ENCODE peak calls at places on chromosomes 2 and 18, in eight cellular contexts. One of them, this sample, is unnamed.

GRCh38 chr2:171957061-171957460 is 34.8 kb downstream of the HAT1 start:
- DNase-seq in cardiac muscle cell: peak; percentile 38
- DNase-seq in fibroblast of lung: no peak
- DNase-seq in GM23248: peak; percentile 42
- DNase-seq in PC-3: peak; percentile 44
- DNase-seq in H1: no peak
- DNase-seq in heart left ventricle: no peak
- DNase-seq in uterus: no peak
- DNase-seq in this sample: no peak

GRCh38 chr2:239143858-239144712 is 256.7 kb downstream of the HDAC4 start:
- DNase-seq in heart left ventricle: no peak
- DNase-seq in H1: peak; percentile 72
- DNase-seq in PC-3: peak; percentile 25
- DNase-seq in uterus: no peak
- DNase-seq in cardiac muscle cell: peak; percentile 58
- DNase-seq in fibroblast of lung: peak; percentile 45
- DNase-seq in GM23248: peak; percentile 69
- DNase-seq in this sample: peak; percentile 61

GRCh38 chr2:147390475-147390874 is 454.4 kb upstream of the ACVR2A start:
- DNase-seq in GM23248: no peak
- DNase-seq in uterus: no peak
- DNase-seq in H1: no peak
- DNase-seq in cardiac muscle cell: no peak
- DNase-seq in heart left ventricle: no peak
- DNase-seq in PC-3: no peak
- DNase-seq in fibroblast of lung: no peak
- DNase-seq in this sample: no peak

GRCh38 chr18:55252053-55252675 is 292.9 kb upstream of the CCDC68 start:
- DNase-seq in heart left ventricle: no peak
- DNase-seq in fibroblast of lung: no peak
- DNase-seq in PC-3: no peak
- DNase-seq in H1: no peak
- DNase-seq in cardiac muscle cell: no peak
- DNase-seq in uterus: no peak
- DNase-seq in GM23248: peak; percentile 37
- DNase-seq in this sample: no peak

GRCh38 chr2:223797073-223797472 is 40.3 kb downstream of the AP1S3 start:
- DNase-seq in GM23248: no peak
- DNase-seq in heart left ventricle: no peak
- DNase-seq in fibroblast of lung: peak; percentile 88
- DNase-seq in H1: no peak
- DNase-seq in uterus: no peak
- DNase-seq in PC-3: peak; percentile 94
- DNase-seq in cardiac muscle cell: no peak
- DNase-seq in this sample: no peak

GRCh38 chr18:48022531-48023330 is 92.3 kb upstream of the SMAD2 start:
- DNase-seq in fibroblast of lung: peak; percentile 58
- DNase-seq in PC-3: peak; percentile 73
- DNase-seq in uterus: no peak
- DNase-seq in heart left ventricle: no peak
- DNase-seq in GM23248: peak; percentile 76
- DNase-seq in cardiac muscle cell: peak; percentile 85
- DNase-seq in H1: no peak
- DNase-seq in this sample: peak; percentile 37

GRCh38 chr18:13530215-13530878 is 196.0 kb downstream of the FAM210A start:
- DNase-seq in heart left ventricle: no peak
- DNase-seq in fibroblast of lung: no peak
- DNase-seq in uterus: no peak
- DNase-seq in H1: no peak
- DNase-seq in cardiac muscle cell: no peak
- DNase-seq in GM23248: no peak
- DNase-seq in PC-3: no peak
- DNase-seq in this sample: no peak

GRCh38 chr2:39146630-39147029 is 25.8 kb upstream of the SOS1 start:
- DNase-seq in GM23248: no peak
- DNase-seq in PC-3: no peak
- DNase-seq in fibroblast of lung: no peak
- DNase-seq in cardiac muscle cell: no peak
- DNase-seq in heart left ventricle: no peak
- DNase-seq in H1: no peak
- DNase-seq in uterus: no peak
- DNase-seq in this sample: no peak

GRCh38 chr2:59233910-59234309 is 992.8 kb upstream of the FANCL start:
- DNase-seq in PC-3: no peak
- DNase-seq in H1: no peak
- DNase-seq in fibroblast of lung: no peak
- DNase-seq in uterus: no peak
- DNase-seq in cardiac muscle cell: no peak
- DNase-seq in GM23248: no peak
- DNase-seq in heart left ventricle: no peak
- DNase-seq in this sample: no peak

GRCh38 chr2:239184179-239184578 is 216.6 kb downstream of the HDAC4 start:
- DNase-seq in GM23248: no peak
- DNase-seq in fibroblast of lung: no peak
- DNase-seq in PC-3: no peak
- DNase-seq in heart left ventricle: no peak
- DNase-seq in cardiac muscle cell: no peak
- DNase-seq in H1: no peak
- DNase-seq in uterus: no peak
- DNase-seq in this sample: no peak

GRCh38 chr18:79786781-79787526 is 10.8 kb upstream of the KCNG2 start:
- DNase-seq in heart left ventricle: peak; percentile 17
- DNase-seq in uterus: no peak
- DNase-seq in PC-3: no peak
- DNase-seq in GM23248: peak; percentile 59
- DNase-seq in H1: peak; percentile 41
- DNase-seq in fibroblast of lung: no peak
- DNase-seq in cardiac muscle cell: no peak
- DNase-seq in this sample: no peak

GRCh38 chr18:30903566-30903965 is 139.0 kb downstream of the DSC3 start:
- DNase-seq in PC-3: peak; percentile 93
- DNase-seq in H1: no peak
- DNase-seq in uterus: no peak
- DNase-seq in GM23248: peak; percentile 0
- DNase-seq in fibroblast of lung: peak; percentile 90
- DNase-seq in heart left ventricle: no peak
- DNase-seq in cardiac muscle cell: no peak
- DNase-seq in this sample: no peak

GRCh38 chr2:44707945-44708645 is 233.4 kb upstream of the SIX3 start:
- DNase-seq in H1: no peak
- DNase-seq in fibroblast of lung: no peak
- DNase-seq in PC-3: peak; percentile 46
- DNase-seq in uterus: no peak
- DNase-seq in heart left ventricle: no peak
- DNase-seq in cardiac muscle cell: peak; percentile 23
- DNase-seq in GM23248: no peak
- DNase-seq in this sample: no peak

GRCh38 chr2:229910832-229911412 is 10.9 kb downstream of the TRIP12 start:
- DNase-seq in H1: no peak
- DNase-seq in uterus: no peak
- DNase-seq in cardiac muscle cell: peak; percentile 59
- DNase-seq in fibroblast of lung: no peak
- DNase-seq in PC-3: peak; percentile 20
- DNase-seq in heart left ventricle: no peak
- DNase-seq in GM23248: peak; percentile 22
- DNase-seq in this sample: no peak

GRCh38 chr2:179612591-179613298 is 248.7 kb downstream of the ZNF385B start:
- DNase-seq in fibroblast of lung: peak; percentile 22
- DNase-seq in PC-3: no peak
- DNase-seq in GM23248: peak; percentile 30
- DNase-seq in heart left ventricle: no peak
- DNase-seq in cardiac muscle cell: no peak
- DNase-seq in H1: no peak
- DNase-seq in uterus: no peak
- DNase-seq in this sample: no peak

GRCh38 chr2:132621131-132621875 is 48.7 kb downstream of the LYPD1 start:
- DNase-seq in heart left ventricle: peak; percentile 42
- DNase-seq in cardiac muscle cell: no peak
- DNase-seq in fibroblast of lung: no peak
- DNase-seq in GM23248: no peak
- DNase-seq in PC-3: no peak
- DNase-seq in uterus: no peak
- DNase-seq in H1: no peak
- DNase-seq in this sample: no peak

GRCh38 chr2:121454549-121455090 is 76.1 kb upstream of the RNU4ATAC start:
- DNase-seq in fibroblast of lung: no peak
- DNase-seq in GM23248: peak; percentile 26
- DNase-seq in PC-3: no peak
- DNase-seq in H1: no peak
- DNase-seq in uterus: no peak
- DNase-seq in cardiac muscle cell: no peak
- DNase-seq in heart left ventricle: no peak
- DNase-seq in this sample: no peak

DNA sequence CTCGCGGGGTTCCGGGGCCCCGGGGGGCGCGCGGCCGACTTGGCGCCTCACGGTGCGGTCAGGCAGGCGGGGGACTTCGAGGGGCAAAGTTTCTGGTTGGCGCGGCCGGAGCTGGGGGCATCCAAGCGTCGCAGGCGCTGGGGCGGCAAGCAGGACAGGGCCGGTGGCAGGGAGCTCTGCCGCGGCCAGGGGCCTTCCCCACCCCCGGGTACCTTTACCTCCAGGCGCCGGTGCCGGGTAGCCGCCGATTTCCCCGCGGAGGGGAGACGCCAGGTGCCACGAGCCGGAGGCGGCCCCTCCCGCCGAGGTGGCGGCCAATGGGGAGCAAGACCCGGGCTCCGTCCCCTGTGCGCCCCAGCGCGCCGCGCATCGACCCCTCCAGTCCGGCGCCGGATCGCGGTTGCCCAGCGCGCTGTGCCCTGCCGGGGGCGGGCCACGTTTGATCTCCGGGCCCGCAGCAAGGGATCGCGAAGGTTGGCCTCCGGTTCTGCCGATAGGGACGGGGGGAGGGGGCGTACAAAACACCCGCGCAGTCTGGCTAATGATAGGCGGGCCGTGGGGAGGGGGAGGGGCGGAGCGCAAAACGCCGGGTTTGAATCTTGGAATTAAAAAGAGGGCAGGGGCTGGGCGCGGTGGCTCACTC is at the start of gene ST8SIA5:
- DNase-seq in uterus: no peak
- DNase-seq in heart left ventricle: peak; percentile 62
- DNase-seq in PC-3: no peak
- DNase-seq in H1: peak; percentile 88
- DNase-seq in GM23248: peak; percentile 18
- DNase-seq in cardiac muscle cell: peak; percentile 47
- DNase-seq in fibroblast of lung: no peak
- DNase-seq in this sample: no peak
- H3K4me1 ChIP-seq in uterus: no peaks in the 10 kb centered on the region
- H3K4me1 ChIP-seq in heart left ventricle: peaks cover 25% of the 10 kb centered on the region
- H3K4me1 ChIP-seq in PC-3: no peaks in the 10 kb centered on the region
- H3K4me1 ChIP-seq in H1: peaks cover 12% of the 10 kb centered on the region
- H3K4me1 ChIP-seq in GM23248: no peaks in the 10 kb centered on the region
- H3K4me1 ChIP-seq in cardiac muscle cell: peaks cover 8% of the 10 kb centered on the region
- H3K4me1 ChIP-seq in fibroblast of lung: no peaks in the 10 kb centered on the region
- H3K4me1 ChIP-seq in this sample: no peaks in the 10 kb centered on the region

GRCh38 chr2:64399521-64399920 is 54.4 kb upstream of the LGALSL start:
- DNase-seq in GM23248: no peak
- DNase-seq in fibroblast of lung: no peak
- DNase-seq in cardiac muscle cell: no peak
- DNase-seq in heart left ventricle: no peak
- DNase-seq in H1: no peak
- DNase-seq in PC-3: no peak
- DNase-seq in uterus: no peak
- DNase-seq in this sample: no peak

GRCh38 chr2:64402876-64403275 is 51.1 kb upstream of the LGALSL start:
- DNase-seq in H1: no peak
- DNase-seq in fibroblast of lung: peak; percentile 26
- DNase-seq in PC-3: peak; percentile 57
- DNase-seq in cardiac muscle cell: no peak
- DNase-seq in heart left ventricle: no peak
- DNase-seq in GM23248: peak; percentile 32
- DNase-seq in uterus: no peak
- DNase-seq in this sample: no peak

GRCh38 chr2:64400103-64400728 is 53.7 kb upstream of the LGALSL start:
- DNase-seq in cardiac muscle cell: peak; percentile 18
- DNase-seq in fibroblast of lung: no peak
- DNase-seq in GM23248: peak; percentile 18
- DNase-seq in heart left ventricle: no peak
- DNase-seq in H1: no peak
- DNase-seq in uterus: no peak
- DNase-seq in PC-3: peak; percentile 80
- DNase-seq in this sample: no peak

GRCh38 chr2:64401501-64401880 is 52.5 kb upstream of the LGALSL start:
- DNase-seq in GM23248: no peak
- DNase-seq in cardiac muscle cell: peak; percentile 59
- DNase-seq in uterus: no peak
- DNase-seq in fibroblast of lung: no peak
- DNase-seq in H1: no peak
- DNase-seq in PC-3: peak; percentile 9
- DNase-seq in heart left ventricle: no peak
- DNase-seq in this sample: no peak

GRCh38 chr2:64400733-64401500 is 53.0 kb upstream of the LGALSL start:
- DNase-seq in PC-3: peak; percentile 72
- DNase-seq in H1: no peak
- DNase-seq in fibroblast of lung: no peak
- DNase-seq in heart left ventricle: no peak
- DNase-seq in cardiac muscle cell: no peak
- DNase-seq in uterus: no peak
- DNase-seq in GM23248: no peak
- DNase-seq in this sample: no peak
- H3K4me1 ChIP-seq in PC-3: peaks cover 61% of the 10 kb centered on the region
- H3K4me1 ChIP-seq in H1: peaks cover 31% of the 10 kb centered on the region
- H3K4me1 ChIP-seq in fibroblast of lung: peaks cover 17% of the 10 kb centered on the region
- H3K4me1 ChIP-seq in heart left ventricle: peaks cover 40% of the 10 kb centered on the region
- H3K4me1 ChIP-seq in cardiac muscle cell: peaks cover 36% of the 10 kb centered on the region
- H3K4me1 ChIP-seq in uterus: no peaks in the 10 kb centered on the region
- H3K4me1 ChIP-seq in GM23248: peaks cover 23% of the 10 kb centered on the region
- H3K4me1 ChIP-seq in this sample: no peaks in the 10 kb centered on the region

GRCh38 chr2:215419769-215420470 is 15.9 kb downstream of the FN1 start:
- DNase-seq in GM23248: no peak
- DNase-seq in uterus: no peak
- DNase-seq in fibroblast of lung: no peak
- DNase-seq in cardiac muscle cell: no peak
- DNase-seq in H1: no peak
- DNase-seq in heart left ventricle: no peak
- DNase-seq in PC-3: peak; percentile 47
- DNase-seq in this sample: no peak
- H3K4me1 ChIP-seq in GM23248: peaks cover 77% of the 10 kb centered on the region
- H3K4me1 ChIP-seq in uterus: no peaks in the 10 kb centered on the region
- H3K4me1 ChIP-seq in fibroblast of lung: peaks cover 9% of the 10 kb centered on the region
- H3K4me1 ChIP-seq in cardiac muscle cell: peaks cover 18% of the 10 kb centered on the region
- H3K4me1 ChIP-seq in H1: no peaks in the 10 kb centered on the region
- H3K4me1 ChIP-seq in heart left ventricle: peaks cover 3% of the 10 kb centered on the region
- H3K4me1 ChIP-seq in PC-3: peaks cover 15% of the 10 kb centered on the region
- H3K4me1 ChIP-seq in this sample: peaks cover 3% of the 10 kb centered on the region

DNA sequence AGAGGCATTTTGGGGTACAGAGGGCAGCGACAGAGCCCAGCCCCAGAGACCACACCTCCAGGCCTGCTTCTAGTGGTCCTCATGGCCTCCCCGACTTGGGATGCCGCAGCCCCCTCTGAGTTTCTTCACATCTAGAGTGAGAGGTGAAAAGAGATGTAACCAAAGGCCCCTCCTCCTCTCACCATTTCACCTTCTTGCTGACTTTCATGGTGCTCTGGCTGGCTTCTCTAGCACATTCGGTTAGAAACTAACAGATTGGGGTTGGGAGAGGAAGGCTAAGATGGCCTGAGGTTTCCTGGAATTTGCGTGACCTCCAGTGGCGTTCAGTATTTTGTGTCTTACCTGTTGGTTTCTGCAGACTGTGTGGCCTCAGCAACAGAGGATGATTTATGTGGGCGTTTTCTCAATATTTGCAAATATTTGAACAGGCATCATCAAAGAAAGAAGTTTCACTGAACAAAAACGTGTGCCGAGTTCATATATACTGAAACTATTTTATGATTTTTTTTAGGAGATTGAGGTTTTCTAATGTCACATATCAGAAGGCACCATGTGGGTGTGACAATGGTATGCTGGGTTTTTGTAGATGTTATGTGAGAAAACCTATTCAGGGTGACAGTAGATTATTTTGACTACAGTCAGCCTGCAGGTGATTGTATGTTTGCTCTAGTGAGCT is 69.9 kb upstream of the BCL2L11 start:
- DNase-seq in PC-3: no peak
- DNase-seq in GM23248: no peak
- DNase-seq in fibroblast of lung: no peak
- DNase-seq in H1: peak; percentile 17
- DNase-seq in uterus: no peak
- DNase-seq in cardiac muscle cell: no peak
- DNase-seq in heart left ventricle: no peak
- DNase-seq in this sample: no peak
- H3K4me1 ChIP-seq in PC-3: no peaks in the 10 kb centered on the region
- H3K4me1 ChIP-seq in GM23248: no peaks in the 10 kb centered on the region
- H3K4me1 ChIP-seq in fibroblast of lung: no peaks in the 10 kb centered on the region
- H3K4me1 ChIP-seq in H1: no peaks in the 10 kb centered on the region
- H3K4me1 ChIP-seq in uterus: no peaks in the 10 kb centered on the region
- H3K4me1 ChIP-seq in cardiac muscle cell: no peaks in the 10 kb centered on the region
- H3K4me1 ChIP-seq in heart left ventricle: no peaks in the 10 kb centered on the region
- H3K4me1 ChIP-seq in this sample: no peaks in the 10 kb centered on the region

This sample was measured in BE2C.